ENCODE peak calls at places on chromosomes 11 and 22, in five cellular contexts. D, F, C, M and R are unnamed samples.

GRCh38 chr11:121802542-121802941 is 313.5 kb downstream of the BLID start:
- DNase-seq in D (peak; percentile 19), F (no peak), C (peak; percentile 13), M (no peak), R (no peak)

GRCh38 chr11:111528557-111528956 is 12.0 kb upstream of the LAYN start:
- DNase-seq in D (peak; percentile 24), F (no peak), C (no peak), M (no peak), R (no peak)

GRCh38 chr11:93169950-93170561 is 27.7 kb downstream of the SLC36A4 start:
- DNase-seq in D (peak; percentile 62), F (no peak), C (no peak), M (no peak), R (no peak)

GRCh38 chr11:72786305-72787261 is 7.3 kb downstream of the STARD10 start:
- DNase-seq in D (no peak), F (no peak), C (peak; percentile 81), M (no peak), R (peak; percentile 74)

GRCh38 chr22:47544696-47545095 is 782.2 kb downstream of the TBC1D22A start:
- DNase-seq in D (no peak), F (no peak), C (no peak), M (no peak), R (no peak)

GRCh38 chr11:61507962-61508824 is at the start of gene LRRC10B:
- DNase-seq in D (no peak), F (no peak), C (peak; percentile 85), M (peak; percentile 30), R (no peak)

GRCh38 chr22:33918676-33919590 is 1.3 kb downstream of the LARGE1 start:
- DNase-seq in D (peak; percentile 45), F (no peak), C (no peak), M (no peak), R (no peak)

GRCh38 chr11:119389611-119390254 is 8.2 kb upstream of the USP2 start:
- DNase-seq in D (no peak), F (no peak), C (no peak), M (no peak), R (no peak)

GRCh38 chr11:119666463-119667131 is 62.4 kb downstream of the NECTIN1 start:
- DNase-seq in D (peak; percentile 47), F (peak; percentile 92), C (peak; percentile 79), M (peak; percentile 77), R (peak; percentile 87)

GRCh38 chr11:79108851-79109250 is 332.0 kb downstream of the TENM4 start:
- DNase-seq in D (peak; percentile 44), F (no peak), C (no peak), M (no peak), R (no peak)

GRCh38 chr11:18352581-18352980 is 30.2 kb downstream of the GTF2H1 start:
- DNase-seq in D (peak; percentile 30), F (no peak), C (no peak), M (no peak), R (no peak)

GRCh38 chr11:104873252-104873651 is 25.0 kb downstream of the CASP12 start:
- DNase-seq in D (no peak), F (no peak), C (no peak), M (no peak), R (no peak)

GRCh38 chr11:30420233-30420787 is 97.4 kb downstream of the ARL14EP start:
- DNase-seq in D (no peak), F (no peak), C (peak; percentile 9), M (no peak), R (no peak)

GRCh38 chr22:27416553-27417427 is 384.8 kb downstream of the MN1 start:
- DNase-seq in D (peak; percentile 88), F (no peak), C (no peak), M (no peak), R (no peak)

GRCh38 chr11:33634291-33634834 is 66.3 kb downstream of the C11orf91 start:
- DNase-seq in D (peak; percentile 82), F (no peak), C (no peak), M (no peak), R (no peak)

GRCh38 chr11:27319065-27319464 is 44.0 kb downstream of the CCDC34 start:
- DNase-seq in D (peak; percentile 72), F (no peak), C (no peak), M (no peak), R (no peak)
- TF ChIP-seq POLR2A in D (no peak), F (no peak), C (no peak), M (no peak), R (no peak)

GRCh38 chr11:69278091-69278867 is 15.7 kb upstream of the MYEOV start:
- DNase-seq in D (no peak), F (peak; percentile 71), C (peak; percentile 85), M (no peak), R (peak; percentile 75)

GRCh38 chr11:69274531-69275016 is 19.4 kb upstream of the MYEOV start:
- DNase-seq in D (no peak), F (peak; percentile 54), C (peak; percentile 85), M (no peak), R (no peak)

GRCh38 chr11:69276165-69276564 is 17.8 kb upstream of the MYEOV start:
- DNase-seq in D (no peak), F (no peak), C (no peak), M (no peak), R (no peak)

GRCh38 chr11:69275178-69275577 is 18.8 kb upstream of the MYEOV start:
- DNase-seq in D (no peak), F (no peak), C (no peak), M (no peak), R (no peak)

GRCh38 chr11:69277074-69277809 is 16.7 kb upstream of the MYEOV start:
- DNase-seq in D (no peak), F (peak; percentile 56), C (no peak), M (no peak), R (no peak)
- H3K4me1 ChIP-seq in D (peaks cover 5% of the 10 kb centered on the region), F (peaks cover 11% of the 10 kb centered on the region), C (peaks cover 19% of the 10 kb centered on the region), M (no peaks in the 10 kb centered on the region), R (no peaks in the 10 kb centered on the region)

GRCh38 chr22:39242809-39243442 is 1.9 kb downstream of the PDGFB start:
- DNase-seq in D (no peak), F (no peak), C (no peak), M (no peak), R (no peak)
- TF ChIP-seq POLR2A in D (no peak), F (no peak), C (no peak), M (peak; percentile 30), R (no peak)

DNA sequence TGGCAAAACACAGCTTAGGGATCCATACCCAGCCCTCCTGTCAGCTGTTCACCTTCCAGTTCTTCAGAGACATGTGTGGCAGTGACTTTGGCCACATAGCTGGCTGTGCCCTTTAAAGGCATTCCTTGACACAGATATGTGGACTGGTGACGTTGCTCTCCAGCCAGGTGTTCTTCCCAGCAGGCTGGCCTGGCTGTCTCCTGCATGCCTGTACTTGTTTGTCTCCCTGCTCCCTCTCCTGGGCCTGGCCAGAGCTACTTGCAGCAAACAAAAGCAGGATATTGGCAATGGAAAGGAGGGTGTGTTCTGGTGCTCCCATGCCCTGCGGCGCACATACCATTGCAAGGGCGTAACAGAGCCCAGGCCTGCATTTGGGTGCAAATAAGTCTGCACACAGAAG is 38.3 kb downstream of the PIK3IP1 start:
- DNase-seq in D (no peak), F (no peak), C (peak; percentile 73), M (no peak), R (no peak)
- H3K4me1 ChIP-seq in D (peaks cover 17% of the 10 kb centered on the region), F (peaks cover 30% of the 10 kb centered on the region), C (peaks cover 52% of the 10 kb centered on the region), M (no peaks in the 10 kb centered on the region), R (no peaks in the 10 kb centered on the region)